ENCODE peak calls at places on chromosomes 5 and 9, in five cellular contexts. One of them, this sample, is unnamed. For H3K79me1, the result is how much of the 10 kb centered on the place peaks cover.

GRCh38 chr9:75889977-75890540 is 414 bp upstream of the PCSK5 start:
- DNase-seq in IMR-90: peak
- DNase-seq in H9: no peak
- DNase-seq in neuronal stem cell: no peak
- DNase-seq in mesenchymal stem cell: peak
- DNase-seq in this sample: no peak

GRCh38 chr5:91898865-91899264 is 515.7 kb upstream of the ARRDC3 start:
- DNase-seq in IMR-90: no peak
- DNase-seq in neuronal stem cell: no peak
- DNase-seq in H9: no peak
- DNase-seq in mesenchymal stem cell: no peak
- DNase-seq in this sample: no peak

GRCh38 chr5:151770383-151771258 is 1.1 kb upstream of the G3BP1 start:
- DNase-seq in mesenchymal stem cell: peak
- DNase-seq in neuronal stem cell: peak
- DNase-seq in IMR-90: peak
- DNase-seq in H9: peak
- DNase-seq in this sample: peak

GRCh38 chr5:157431544-157432200 is 28.3 kb upstream of the NIPAL4 start:
- DNase-seq in IMR-90: peak
- DNase-seq in neuronal stem cell: peak
- DNase-seq in mesenchymal stem cell: peak
- DNase-seq in H9: no peak
- DNase-seq in this sample: peak

GRCh38 chr5:117752403-117752802 is 1177.8 kb upstream of the SEMA6A start:
- DNase-seq in H9: no peak
- DNase-seq in mesenchymal stem cell: no peak
- DNase-seq in neuronal stem cell: no peak
- DNase-seq in IMR-90: no peak
- DNase-seq in this sample: no peak

GRCh38 chr5:9468070-9468388 is 77.8 kb downstream of the SEMA5A start:
- DNase-seq in IMR-90: peak
- DNase-seq in H9: no peak
- DNase-seq in mesenchymal stem cell: peak
- DNase-seq in neuronal stem cell: no peak
- DNase-seq in this sample: peak

GRCh38 chr9:92749071-92749933 is 15.3 kb downstream of the BICD2 start:
- DNase-seq in neuronal stem cell: no peak
- DNase-seq in IMR-90: no peak
- DNase-seq in H9: peak
- DNase-seq in mesenchymal stem cell: no peak
- DNase-seq in this sample: no peak

GRCh38 chr5:164504141-164504772 is 998.8 kb downstream of the MAT2B start:
- DNase-seq in neuronal stem cell: peak
- DNase-seq in IMR-90: peak
- DNase-seq in H9: peak
- DNase-seq in mesenchymal stem cell: peak
- DNase-seq in this sample: peak

GRCh38 chr9:71758277-71758676 is 10.0 kb downstream of the CEMIP2 start:
- DNase-seq in mesenchymal stem cell: no peak
- DNase-seq in H9: peak
- DNase-seq in neuronal stem cell: no peak
- DNase-seq in IMR-90: no peak
- DNase-seq in this sample: peak

GRCh38 chr5:96453394-96453793 is 20.3 kb upstream of the PCSK1 start:
- DNase-seq in neuronal stem cell: no peak
- DNase-seq in IMR-90: no peak
- DNase-seq in H9: no peak
- DNase-seq in mesenchymal stem cell: no peak
- DNase-seq in this sample: no peak

GRCh38 chr5:2888520-2889060 is 137.1 kb upstream of the IRX2 start:
- DNase-seq in IMR-90: no peak
- DNase-seq in neuronal stem cell: no peak
- DNase-seq in mesenchymal stem cell: no peak
- DNase-seq in H9: peak
- DNase-seq in this sample: no peak

GRCh38 chr5:106521701-106522100 is 1149.0 kb downstream of the EFNA5 start:
- DNase-seq in H9: no peak
- DNase-seq in mesenchymal stem cell: peak
- DNase-seq in neuronal stem cell: no peak
- DNase-seq in IMR-90: peak
- DNase-seq in this sample: no peak

GRCh38 chr9:92671323-92671722 is 1.4 kb upstream of the IPPK start:
- DNase-seq in neuronal stem cell: no peak
- DNase-seq in IMR-90: peak
- DNase-seq in H9: no peak
- DNase-seq in mesenchymal stem cell: peak
- DNase-seq in this sample: peak

GRCh38 chr5:143063175-143063970 is 293.2 kb downstream of the ARHGAP26 start:
- DNase-seq in H9: no peak
- DNase-seq in IMR-90: peak
- DNase-seq in mesenchymal stem cell: no peak
- DNase-seq in neuronal stem cell: no peak
- DNase-seq in this sample: no peak

GRCh38 chr5:9194509-9194908 is 351.4 kb downstream of the SEMA5A start:
- DNase-seq in IMR-90: peak
- DNase-seq in mesenchymal stem cell: no peak
- DNase-seq in neuronal stem cell: no peak
- DNase-seq in H9: no peak
- DNase-seq in this sample: no peak

GRCh38 chr5:177334155-177334551 is 17.3 kb downstream of the LMAN2 start:
- DNase-seq in H9: no peak
- DNase-seq in mesenchymal stem cell: no peak
- DNase-seq in IMR-90: no peak
- DNase-seq in neuronal stem cell: no peak
- DNase-seq in this sample: no peak

DNA sequence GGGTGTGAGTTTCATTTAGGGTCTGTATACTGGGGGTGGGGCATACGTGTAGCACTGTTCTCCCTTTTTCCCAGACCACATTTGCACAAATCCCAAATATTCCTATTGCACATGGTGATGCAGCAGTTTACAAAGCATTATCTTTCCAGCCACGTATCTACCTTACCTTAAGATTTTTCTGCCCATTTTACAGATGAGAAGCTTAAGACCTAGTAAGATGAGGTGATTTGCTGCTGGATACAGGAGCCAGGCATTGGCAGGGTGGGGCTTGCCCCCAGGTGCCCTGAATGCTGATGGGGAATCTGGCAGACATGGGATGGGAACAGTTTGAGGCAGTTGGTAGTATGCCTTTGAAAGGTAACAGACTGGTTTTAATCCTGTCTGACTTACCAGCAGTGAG is 12.5 kb downstream of the LHX2 start:
- DNase-seq in mesenchymal stem cell: no peak
- DNase-seq in H9: no peak
- DNase-seq in neuronal stem cell: no peak
- DNase-seq in IMR-90: no peak
- DNase-seq in this sample: no peak
- H3K79me1 ChIP-seq in mesenchymal stem cell: under half
- H3K79me1 ChIP-seq in H9: under half
- H3K79me1 ChIP-seq in neuronal stem cell: under half
- H3K79me1 ChIP-seq in IMR-90: under half
- H3K79me1 ChIP-seq in this sample: under half

GRCh38 chr5:6950250-6950649 is 237.0 kb downstream of the TENT4A start:
- DNase-seq in H9: no peak
- DNase-seq in neuronal stem cell: no peak
- DNase-seq in IMR-90: no peak
- DNase-seq in mesenchymal stem cell: no peak
- DNase-seq in this sample: no peak

GRCh38 chr5:6948562-6948961 is 235.3 kb downstream of the TENT4A start:
- DNase-seq in mesenchymal stem cell: no peak
- DNase-seq in H9: no peak
- DNase-seq in IMR-90: no peak
- DNase-seq in neuronal stem cell: no peak
- DNase-seq in this sample: no peak

GRCh38 chr5:6949230-6949629 is 236.0 kb downstream of the TENT4A start:
- DNase-seq in H9: no peak
- DNase-seq in mesenchymal stem cell: no peak
- DNase-seq in neuronal stem cell: no peak
- DNase-seq in IMR-90: no peak
- DNase-seq in this sample: no peak

GRCh38 chr5:6950872-6951271 is 237.6 kb downstream of the TENT4A start:
- DNase-seq in H9: no peak
- DNase-seq in IMR-90: no peak
- DNase-seq in neuronal stem cell: no peak
- DNase-seq in mesenchymal stem cell: no peak
- DNase-seq in this sample: no peak
- H2BK15ac ChIP-seq in H9: no peak
- H2BK15ac ChIP-seq in IMR-90: no peak
- H2BK15ac ChIP-seq in neuronal stem cell: no peak
- H2BK15ac ChIP-seq in mesenchymal stem cell: no peak
- H2BK15ac ChIP-seq in this sample: no peak

GRCh38 chr5:56432326-56432725 is 199.2 kb upstream of the ANKRD55 start:
- DNase-seq in IMR-90: peak
- DNase-seq in neuronal stem cell: no peak
- DNase-seq in H9: no peak
- DNase-seq in mesenchymal stem cell: peak
- DNase-seq in this sample: no peak
- H3K79me1 ChIP-seq in IMR-90: under half
- H3K79me1 ChIP-seq in neuronal stem cell: under half
- H3K79me1 ChIP-seq in H9: under half
- H3K79me1 ChIP-seq in mesenchymal stem cell: under half
- H3K79me1 ChIP-seq in this sample: under half

GRCh38 chr9:129737479-129738269 is 15.2 kb downstream of the PTGES start:
- DNase-seq in IMR-90: peak
- DNase-seq in neuronal stem cell: peak
- DNase-seq in H9: peak
- DNase-seq in mesenchymal stem cell: peak
- DNase-seq in this sample: peak
- H2BK15ac ChIP-seq in IMR-90: peak
- H2BK15ac ChIP-seq in neuronal stem cell: peak
- H2BK15ac ChIP-seq in H9: no peak
- H2BK15ac ChIP-seq in mesenchymal stem cell: peak
- H2BK15ac ChIP-seq in this sample: no peak

GRCh38 chr5:154611341-154611767 is 133.3 kb upstream of the HAND1 start:
- DNase-seq in IMR-90: peak
- DNase-seq in H9: no peak
- DNase-seq in mesenchymal stem cell: peak
- DNase-seq in neuronal stem cell: no peak
- DNase-seq in this sample: no peak

GRCh38 chr5:154608531-154609011 is 130.5 kb upstream of the HAND1 start:
- DNase-seq in mesenchymal stem cell: no peak
- DNase-seq in neuronal stem cell: no peak
- DNase-seq in IMR-90: no peak
- DNase-seq in H9: peak
- DNase-seq in this sample: peak

GRCh38 chr5:154607746-154608145 is 129.7 kb upstream of the HAND1 start:
- DNase-seq in mesenchymal stem cell: no peak
- DNase-seq in IMR-90: no peak
- DNase-seq in neuronal stem cell: no peak
- DNase-seq in H9: no peak
- DNase-seq in this sample: no peak

GRCh38 chr5:154612666-154613065 is 134.6 kb upstream of the HAND1 start:
- DNase-seq in mesenchymal stem cell: no peak
- DNase-seq in IMR-90: no peak
- DNase-seq in H9: no peak
- DNase-seq in neuronal stem cell: no peak
- DNase-seq in this sample: no peak

GRCh38 chr5:154610321-154611154 is 132.5 kb upstream of the HAND1 start:
- DNase-seq in mesenchymal stem cell: peak
- DNase-seq in H9: peak
- DNase-seq in neuronal stem cell: peak
- DNase-seq in IMR-90: peak
- DNase-seq in this sample: peak
- H3K79me1 ChIP-seq in mesenchymal stem cell: under half
- H3K79me1 ChIP-seq in H9: under half
- H3K79me1 ChIP-seq in neuronal stem cell: under half
- H3K79me1 ChIP-seq in IMR-90: under half
- H3K79me1 ChIP-seq in this sample: under half

DNA sequence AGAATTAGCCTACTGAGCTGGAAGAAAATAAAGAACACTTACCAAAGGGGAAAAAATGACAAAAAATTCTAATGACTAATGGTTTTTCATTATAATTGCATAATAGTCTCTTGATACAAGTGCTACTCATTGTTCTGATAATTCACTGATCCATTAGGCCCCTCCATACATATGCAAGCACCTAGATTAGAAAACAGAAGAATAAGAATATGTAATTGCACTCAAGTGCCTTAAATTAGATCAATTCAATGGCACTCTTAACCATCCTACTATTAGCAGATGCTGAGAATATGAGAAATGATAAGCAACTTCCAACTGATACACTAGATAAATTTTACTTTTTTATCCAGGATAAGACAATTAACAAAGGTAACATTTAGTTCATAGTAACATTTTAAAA is 440.9 kb upstream of the C9orf72 start:
- DNase-seq in neuronal stem cell: no peak
- DNase-seq in H9: no peak
- DNase-seq in IMR-90: no peak
- DNase-seq in mesenchymal stem cell: no peak
- DNase-seq in this sample: no peak
- H2BK15ac ChIP-seq in neuronal stem cell: no peak
- H2BK15ac ChIP-seq in H9: no peak
- H2BK15ac ChIP-seq in IMR-90: no peak
- H2BK15ac ChIP-seq in mesenchymal stem cell: no peak
- H2BK15ac ChIP-seq in this sample: no peak

GRCh38 chr5:59506285-59506877 is 387.1 kb downstream of the PDE4D start:
- DNase-seq in IMR-90: peak
- DNase-seq in neuronal stem cell: no peak
- DNase-seq in H9: no peak
- DNase-seq in mesenchymal stem cell: peak
- DNase-seq in this sample: no peak
- H3K79me1 ChIP-seq in IMR-90: under half
- H3K79me1 ChIP-seq in neuronal stem cell: under half
- H3K79me1 ChIP-seq in H9: under half
- H3K79me1 ChIP-seq in mesenchymal stem cell: under half
- H3K79me1 ChIP-seq in this sample: under half